ENCODE peak calls at places on chromosomes 1 and 21, in four cellular contexts. H is K562, M is GM12878, W is HepG2. B is an unnamed sample.

GRCh38 chr1:210626341-210626740 is 297.6 kb downstream of the HHAT start:
- DNase-seq in W (no peak), M (no peak), H (no peak), B (no peak)

GRCh38 chr1:226255380-226255779 is 31.9 kb downstream of the MIXL1 start:
- DNase-seq in W (no peak), M (no peak), H (no peak), B (no peak)

GRCh38 chr1:68046885-68047658 is 3.4 kb downstream of the DIRAS3 start:
- DNase-seq in W (no peak), H (peak), M (no peak), B (no peak)

GRCh38 chr1:156495401-156496140 is 5.0 kb downstream of the MEF2D start:
- DNase-seq in W (no peak), H (no peak), M (no peak), B (no peak)

GRCh38 chr21:46457801-46458314 is 833 bp upstream of the DIP2A start:
- DNase-seq in H (peak), M (no peak), W (peak), B (peak)

GRCh38 chr21:34933609-34934345 is 115.3 kb downstream of the RUNX1 start:
- DNase-seq in H (no peak), M (no peak), W (no peak), B (no peak)

GRCh38 chr1:39087109-39087834 is 61.1 kb downstream of the NDUFS5 start:
- DNase-seq in H (no peak), M (no peak), W (no peak), B (no peak)

GRCh38 chr1:119011706-119012105 is 23.6 kb upstream of the TBX15 start:
- DNase-seq in M (no peak), W (no peak), H (no peak), B (no peak)

GRCh38 chr1:17060129-17060868 is 6.5 kb upstream of the SDHB start:
- DNase-seq in M (no peak), W (no peak), H (no peak), B (no peak)

GRCh38 chr1:47935856-47936255 is 61.3 kb downstream of the TRABD2B start:
- DNase-seq in M (no peak), W (no peak), H (no peak), B (no peak)

GRCh38 chr1:1072849-1073742 is 1.0 kb downstream of the RNF223 start:
- DNase-seq in H (no peak), M (no peak), W (no peak), B (no peak)

GRCh38 chr1:227950735-227951224 is 3.0 kb upstream of the WNT9A start:
- DNase-seq in M (no peak), W (no peak), H (no peak), B (no peak)

GRCh38 chr1:31095298-31095981 is 29.9 kb upstream of the PUM1 start:
- DNase-seq in W (no peak), H (no peak), M (no peak), B (no peak)

GRCh38 chr1:77759090-77760028 is at the start of gene USP33:
- DNase-seq in M (no peak), W (peak), H (peak), B (peak)

GRCh38 chr1:28301368-28302174 is 27.3 kb upstream of the MED18 start:
- DNase-seq in H (peak), M (no peak), W (no peak), B (no peak)

GRCh38 chr1:99441234-99442095 is 177.2 kb downstream of the PLPPR4 start:
- DNase-seq in W (no peak), M (no peak), H (no peak), B (no peak)

GRCh38 chr1:75632350-75632949 is 21.5 kb upstream of the SLC44A5 start:
- DNase-seq in M (no peak), H (peak), W (peak), B (peak)

GRCh38 chr1:159849972-159850371 is 12.5 kb downstream of the VSIG8 start:
- DNase-seq in H (no peak), W (no peak), M (no peak), B (no peak)

GRCh38 chr21:46029201-46029924 is 47.8 kb downstream of the COL6A1 start:
- DNase-seq in W (no peak), M (no peak), H (no peak), B (no peak)

GRCh38 chr21:29299046-29299905 is 554 bp downstream of the BACH1 start:
- DNase-seq in W (peak), H (peak), M (no peak), B (peak)

DNA sequence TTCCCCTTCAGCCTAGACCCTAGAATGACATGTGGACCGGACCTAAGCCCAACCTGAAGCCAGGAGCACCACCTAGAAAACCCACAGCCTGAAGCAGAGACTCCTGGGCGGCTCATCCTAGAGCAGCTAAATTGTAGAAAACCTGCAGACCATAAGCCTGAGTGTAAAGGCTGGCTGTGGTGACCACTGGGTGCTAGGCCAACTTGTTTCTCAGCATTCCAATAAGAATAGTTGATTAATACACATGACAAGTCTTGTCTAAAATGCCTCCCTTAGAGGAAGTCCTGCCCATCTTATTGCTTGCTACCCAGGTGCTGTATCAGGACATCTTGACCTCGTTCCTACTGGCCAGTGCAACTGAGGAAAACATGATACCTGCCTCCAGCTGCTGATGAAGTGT is 23.3 kb upstream of the CASQ2 start:
- DNase-seq in H (no peak), W (no peak), M (no peak), B (no peak)
- TF ChIP-seq CHD4 in H (no peak), W (no peak), M (no peak), B (no peak)

GRCh38 chr1:162757476-162757875 is 33.0 kb upstream of the HSD17B7 start:
- DNase-seq in H (no peak), W (no peak), M (no peak), B (no peak)
- TF ChIP-seq CHD4 in H (no peak), W (no peak), M (no peak), B (no peak)

GRCh38 chr1:42765832-42766722 is 751 bp downstream of the P3H1 start:
- DNase-seq in M (no peak), W (peak), H (peak), B (peak)
- TF ChIP-seq CHD4 in M (no peak), W (no peak), H (no peak), B (no peak)

GRCh38 chr1:174266991-174267612 is 107.8 kb downstream of the RABGAP1L start:
- DNase-seq in M (no peak), W (peak), H (no peak), B (no peak)
- TF ChIP-seq CHD4 in M (no peak), W (peak), H (no peak), B (no peak)

GRCh38 chr1:234884701-234885100 is 243.9 kb downstream of the TOMM20 start:
- DNase-seq in M (no peak), W (no peak), H (no peak), B (no peak)

GRCh38 chr1:234885601-234886000 is 243.0 kb downstream of the TOMM20 start:
- DNase-seq in W (no peak), M (no peak), H (no peak), B (no peak)

GRCh38 chr1:234884006-234884405 is 244.6 kb downstream of the TOMM20 start:
- DNase-seq in W (no peak), H (no peak), M (no peak), B (no peak)

GRCh38 chr1:234881893-234882771 is 246.5 kb downstream of the TOMM20 start:
- DNase-seq in W (no peak), M (peak), H (no peak), B (no peak)

GRCh38 chr1:234882898-234883297 is 245.7 kb downstream of the TOMM20 start:
- DNase-seq in M (no peak), H (no peak), W (no peak), B (no peak)
- TF ChIP-seq CHD4 in M (no peak), H (no peak), W (no peak), B (no peak)

DNA sequence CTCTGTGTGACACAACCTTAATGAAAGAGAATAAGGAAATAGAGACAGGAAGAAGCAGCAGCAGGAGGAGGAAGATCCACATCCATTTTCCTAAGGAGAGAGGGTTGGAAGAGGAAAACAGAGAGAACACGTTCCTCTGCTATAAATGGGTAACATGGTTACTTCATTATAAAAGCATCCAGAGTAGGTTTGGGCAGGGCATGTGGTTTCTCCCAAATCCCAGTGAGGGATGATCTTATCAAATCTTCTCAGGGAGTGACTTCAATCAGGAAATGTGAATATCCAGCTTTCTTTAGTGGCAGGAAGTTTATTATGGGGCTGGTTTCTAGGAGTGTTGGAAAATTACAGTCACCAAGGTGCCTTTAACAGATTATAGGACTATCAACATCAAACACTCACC is 11.1 kb downstream of the CYP2J2 start:
- DNase-seq in H (no peak), W (no peak), M (no peak), B (no peak)
- TF ChIP-seq CHD4 in H (no peak), W (no peak), M (no peak), B (no peak)

GRCh38 chr1:151159373-151159772 is 2.9 kb downstream of the TNFAIP8L2 start:
- DNase-seq in H (no peak), M (no peak), W (no peak), B (no peak)

GRCh38 chr1:151158311-151158710 is 1.9 kb downstream of the TNFAIP8L2 start:
- DNase-seq in M (no peak), H (no peak), W (no peak), B (no peak)

GRCh38 chr1:151156515-151156819 is at the start of gene TNFAIP8L2:
- DNase-seq in M (peak), W (no peak), H (no peak), B (no peak)

GRCh38 chr1:151158751-151159251 is 2.4 kb downstream of the TNFAIP8L2 start:
- DNase-seq in H (no peak), M (no peak), W (no peak), B (no peak)

DNA sequence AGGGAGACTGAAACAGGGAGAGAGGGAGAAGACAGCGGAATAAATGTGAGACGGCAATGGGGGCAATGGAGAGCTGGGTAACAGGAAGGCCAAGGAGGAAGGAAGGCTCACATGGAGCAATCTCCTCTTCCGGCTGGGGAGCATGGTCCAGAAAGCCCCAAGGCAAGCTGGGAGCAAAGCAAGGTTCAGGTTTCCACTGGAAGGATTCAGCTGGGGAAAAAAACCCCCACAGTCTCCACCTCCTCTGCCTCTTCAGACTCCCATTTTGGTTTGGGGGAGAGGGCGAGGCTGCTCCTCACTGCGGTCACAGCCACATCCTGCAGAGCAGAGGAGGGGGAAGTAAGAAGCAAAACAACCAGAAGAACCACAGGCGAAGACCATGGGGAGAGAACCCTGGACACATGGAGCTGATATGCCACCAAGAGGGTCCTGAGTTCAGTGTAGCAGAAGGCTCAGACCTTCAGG is 650 bp downstream of the TNFAIP8L2 start:
- DNase-seq in H (no peak), W (no peak), M (no peak), B (no peak)
- TF ChIP-seq CHD4 in H (no peak), W (no peak), M (no peak), B (no peak)

GRCh38 chr1:44327679-44328491 is 27.2 kb downstream of the ERI3 start:
- DNase-seq in M (no peak), H (peak), W (peak), B (peak)
- TF ChIP-seq CHD4 in M (no peak), H (no peak), W (no peak), B (no peak)

GRCh38 chr1:234532511-234532922 is 53.5 kb upstream of the TARBP1 start:
- DNase-seq in H (no peak), W (no peak), M (no peak), B (no peak)

GRCh38 chr1:234531181-234532132 is 52.5 kb upstream of the TARBP1 start:
- DNase-seq in H (no peak), W (no peak), M (no peak), B (no peak)

GRCh38 chr1:234535208-234535607 is 56.2 kb upstream of the TARBP1 start:
- DNase-seq in H (no peak), M (no peak), W (no peak), B (no peak)

GRCh38 chr1:234533975-234534876 is 55.2 kb upstream of the TARBP1 start:
- DNase-seq in H (no peak), M (no peak), W (no peak), B (no peak)

GRCh38 chr1:234533034-234533571 is 54.1 kb upstream of the TARBP1 start:
- DNase-seq in H (no peak), M (no peak), W (no peak), B (no peak)
- TF ChIP-seq CHD4 in H (no peak), M (no peak), W (no peak), B (no peak)

GRCh38 chr1:154698320-154699096 is 90.5 kb upstream of the ADAR start:
- DNase-seq in H (no peak), W (peak), M (no peak), B (no peak)

GRCh38 chr1:154694995-154695394 is 87.0 kb upstream of the ADAR start:
- DNase-seq in H (no peak), M (no peak), W (no peak), B (no peak)

GRCh38 chr1:154697710-154698109 is 89.7 kb upstream of the ADAR start:
- DNase-seq in W (no peak), H (no peak), M (no peak), B (no peak)

GRCh38 chr1:154696460-154696859 is 88.5 kb upstream of the ADAR start:
- DNase-seq in H (no peak), M (no peak), W (no peak), B (no peak)

DNA sequence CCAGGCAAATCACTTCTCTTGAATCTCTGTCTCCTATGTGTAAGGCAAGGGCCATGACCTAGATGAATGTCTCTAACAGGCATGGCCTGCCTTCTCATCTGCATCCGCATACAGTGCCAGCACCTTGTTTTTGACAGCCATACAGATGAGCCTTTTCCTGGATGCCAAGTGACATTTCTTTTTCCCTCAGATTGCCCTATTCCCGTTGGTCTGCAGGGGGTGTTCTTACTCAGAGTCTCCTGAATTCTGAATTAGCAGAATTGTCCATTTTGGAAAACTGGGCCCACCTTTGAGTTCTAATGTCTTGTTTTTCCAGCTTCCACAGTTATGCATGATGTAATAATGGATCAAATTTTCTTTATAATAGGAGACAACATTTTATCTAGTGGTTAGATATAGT is 88.0 kb upstream of the ADAR start:
- DNase-seq in H (no peak), M (no peak), W (no peak), B (no peak)
- TF ChIP-seq CHD4 in H (no peak), M (no peak), W (no peak), B (no peak)

B was measured in A549.